ENCODE peak calls at places on chromosomes 7 and 10, in nine cellular contexts. C is stimulated activated CD4-positive, alpha-beta T cell treated with anti-CD3 and anti-CD28 coated beads, Interleukin-4, amount 100 ng/mL, for 4 hours; O is activated naive CD8-positive, alpha-beta T cell treated with anti-CD3 and anti-CD28 coated beads, Interleukin-2, amount 50 U/mL, for 16 hours; D is IMR-90; J is NCI-H774; Z is HFF-Myc; E is glutamatergic neuron; R is transverse colon; I is GM23338. L is an unnamed sample.

GRCh38 chr7:156019308-156019707 is 207.0 kb upstream of the SHH start:
- DNase-seq in J (no peak), R (no peak), C (no peak), O (no peak), I (no peak), D (no peak), E (no peak), Z (no peak), L (peak; percentile 17)

GRCh38 chr7:146961617-146962016 is 845.0 kb downstream of the CNTNAP2 start:
- DNase-seq in I (no peak), E (no peak), Z (no peak), O (no peak), J (no peak), R (no peak), C (no peak), D (no peak), L (no peak)

GRCh38 chr7:45885264-45885882 is 2.9 kb upstream of the IGFBP1 start:
- DNase-seq in D (no peak), E (no peak), J (no peak), Z (no peak), O (no peak), I (no peak), C (no peak), R (no peak), L (no peak)

GRCh38 chr10:28554952-28555351 is 22.0 kb downstream of the WAC start:
- DNase-seq in I (no peak), J (no peak), R (no peak), C (no peak), D (no peak), O (no peak), E (no peak), Z (no peak), L (no peak)

GRCh38 chr10:11088709-11089108 is 71.0 kb downstream of the CELF2 start:
- DNase-seq in J (no peak), D (no peak), Z (no peak), C (no peak), I (no peak), O (no peak), R (no peak), E (no peak), L (no peak)

GRCh38 chr10:16384064-16384463 is 52.7 kb upstream of the PTER start:
- DNase-seq in I (no peak), C (no peak), R (no peak), Z (no peak), E (peak; percentile 73), J (no peak), O (no peak), D (no peak), L (no peak)

GRCh38 chr10:133209117-133209516 is 20.9 kb upstream of the UTF1 start:
- DNase-seq in I (no peak), C (no peak), D (no peak), Z (no peak), E (no peak), J (no peak), R (no peak), O (no peak), L (no peak)

GRCh38 chr10:132434405-132435005 is 37.5 kb downstream of the PWWP2B start:
- DNase-seq in C (peak; percentile 41), R (no peak), Z (no peak), O (peak; percentile 44), J (no peak), I (no peak), D (no peak), E (no peak), L (no peak)

GRCh38 chr10:78304091-78305045 is 270.7 kb downstream of the RPS24 start:
- DNase-seq in C (no peak), J (no peak), E (no peak), I (no peak), O (no peak), Z (no peak), R (no peak), D (no peak), L (peak; percentile 38)

GRCh38 chr7:95607477-95608010 is 11.2 kb upstream of the PDK4 start:
- DNase-seq in D (no peak), I (no peak), J (no peak), O (no peak), Z (no peak), R (no peak), E (no peak), C (no peak), L (no peak)

GRCh38 chr10:90920986-90921643 is at the start of gene ANKRD1:
- DNase-seq in E (no peak), Z (peak; percentile 30), D (peak; percentile 87), J (no peak), O (no peak), R (no peak), C (no peak), I (peak; percentile 83), L (peak; percentile 93)

GRCh38 chr10:44300666-44301649 is 83.9 kb downstream of the CXCL12 start:
- DNase-seq in D (peak; percentile 100), Z (peak; percentile 82), E (no peak), C (no peak), O (no peak), J (peak; percentile 58), I (no peak), R (no peak), L (no peak)

GRCh38 chr7:100396421-100396982 is 23.2 kb downstream of the PILRA start:
- DNase-seq in E (no peak), R (peak; percentile 41), D (no peak), C (peak; percentile 55), O (peak; percentile 9), I (no peak), Z (no peak), J (no peak), L (no peak)

GRCh38 chr7:3067193-3067592 is 23.5 kb upstream of the CARD11 start:
- DNase-seq in I (no peak), O (no peak), J (no peak), E (no peak), R (no peak), C (peak; percentile 12), D (no peak), Z (no peak), L (no peak)

GRCh38 chr10:26931223-26931622 is 70.5 kb upstream of the ABI1 start:
- DNase-seq in Z (no peak), R (peak; percentile 66), O (no peak), J (no peak), D (no peak), E (peak; percentile 48), C (no peak), I (peak; percentile 83), L (peak; percentile 84)

L was measured in endodermal cell.